ENCODE peak calls at places on chromosome 7, in four cellular contexts. G is SK-N-SH, C is PC-3, V is GM23248. Z is an unnamed sample.

GRCh38 chr7:17046666-17047065 is 164.9 kb upstream of the AGR3 start:
- DNase-seq in G (no peak), C (no peak), V (peak; percentile 34), Z (no peak)

GRCh38 chr7:40827217-40828085 is 692.6 kb downstream of the SUGCT start:
- DNase-seq in G (no peak), C (no peak), V (peak; percentile 58), Z (peak; percentile 55)

GRCh38 chr7:69837387-69838068 is 239.3 kb downstream of the AUTS2 start:
- DNase-seq in G (no peak), C (no peak), V (peak; percentile 25), Z (peak; percentile 54)

GRCh38 chr7:77734590-77735421 is 38.5 kb downstream of the RSBN1L start:
- DNase-seq in G (no peak), C (no peak), V (no peak), Z (no peak)

GRCh38 chr7:28625446-28625845 is 213.1 kb downstream of the CREB5 start:
- DNase-seq in G (no peak), C (no peak), V (no peak), Z (no peak)

GRCh38 chr7:82506702-82507101 is 63.1 kb upstream of the CACNA2D1 start:
- DNase-seq in G (no peak), C (no peak), V (peak; percentile 83), Z (no peak)

GRCh38 chr7:57385668-57386067 is 64.3 kb upstream of the ZNF716 start:
- DNase-seq in G (no peak), C (no peak), V (no peak), Z (no peak)

GRCh38 chr7:93910076-93910994 is 4.0 kb downstream of the GNGT1 start:
- DNase-seq in G (no peak), C (peak; percentile 31), V (peak; percentile 73), Z (no peak)

GRCh38 chr7:51310131-51310583 is 6.5 kb downstream of the COBL start:
- DNase-seq in G (no peak), C (no peak), V (no peak), Z (peak; percentile 30)

GRCh38 chr7:16668049-16668858 is 22.3 kb downstream of the BZW2 start:
- DNase-seq in G (peak; percentile 54), C (peak; percentile 99), V (peak; percentile 99), Z (no peak)

GRCh38 chr7:20132596-20132995 is 84.6 kb downstream of the MACC1 start:
- DNase-seq in G (no peak), C (peak; percentile 21), V (peak; percentile 15), Z (no peak)

GRCh38 chr7:151429555-151430331 is 10.2 kb downstream of the CRYGN start:
- DNase-seq in G (no peak), C (peak; percentile 9), V (peak; percentile 30), Z (no peak)

GRCh38 chr7:107268593-107268992 is 99.8 kb downstream of the HBP1 start:
- DNase-seq in G (no peak), C (no peak), V (no peak), Z (no peak)

GRCh38 chr7:43868681-43869017 is 668 bp downstream of the MRPS24 start:
- DNase-seq in G (no peak), C (no peak), V (peak; percentile 10), Z (no peak)

GRCh38 chr7:135857519-135858274 is 109.1 kb upstream of the FAM180A start:
- DNase-seq in G (no peak), C (no peak), V (no peak), Z (no peak)

GRCh38 chr7:139108256-139109187 is 998 bp downstream of the ZC3HAV1 start:
- DNase-seq in G (no peak), C (peak; percentile 23), V (peak; percentile 55), Z (peak; percentile 66)

GRCh38 chr7:51124321-51124720 is 192.3 kb downstream of the COBL start:
- DNase-seq in G (no peak), C (no peak), V (no peak), Z (no peak)

DNA sequence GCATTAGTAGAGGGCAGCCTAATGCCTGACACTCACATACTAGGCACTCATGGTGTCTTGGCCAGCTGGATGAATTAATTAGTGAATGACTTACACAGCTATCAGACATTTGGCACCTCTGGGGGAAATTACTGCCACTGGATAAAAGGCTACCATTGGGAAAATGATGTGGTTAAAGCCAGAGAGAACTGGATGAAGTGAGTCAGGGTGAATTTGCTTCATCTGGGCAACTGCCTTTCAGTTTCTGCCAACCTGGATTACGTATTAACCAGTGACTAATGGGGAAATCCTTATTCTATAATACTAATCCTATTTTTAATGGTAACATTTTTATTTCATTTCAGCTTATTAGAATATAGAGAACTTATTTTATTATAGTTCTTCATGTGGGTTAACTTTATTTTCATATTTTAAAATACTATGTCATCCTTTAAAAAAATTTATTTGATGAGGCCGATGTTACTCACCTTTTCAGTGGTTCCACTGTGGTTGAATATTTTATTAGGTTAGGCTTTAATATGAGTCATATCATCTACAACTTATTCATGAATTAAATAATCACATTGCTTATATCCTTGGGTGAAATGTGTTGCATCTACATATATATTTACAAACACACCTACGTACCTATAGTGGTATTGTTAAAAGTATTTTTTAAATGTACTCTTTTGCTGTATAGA is 85.6 kb upstream of the CAPZA2 start:
- DNase-seq in G (no peak), C (peak; percentile 91), V (peak; percentile 94), Z (no peak)
- H3K4me1 ChIP-seq in G (peaks cover 31% of the 10 kb centered on the region), C (peaks cover 85% of the 10 kb centered on the region), V (peaks cover 63% of the 10 kb centered on the region), Z (peaks cover 14% of the 10 kb centered on the region)

GRCh38 chr7:129281163-129281562 is 56.3 kb downstream of the AHCYL2 start:
- DNase-seq in G (no peak), C (no peak), V (no peak), Z (no peak)
- H2AFZ ChIP-seq in G (no peak overlapping the region), C (no peak overlapping the region), V (no peak overlapping the region), Z (no peak overlapping the region)

GRCh38 chr7:104983620-104984539 is 30.1 kb upstream of the KMT2E start:
- DNase-seq in G (peak; percentile 95), C (peak; percentile 84), V (peak; percentile 97), Z (peak; percentile 92)

GRCh38 chr7:104986623-104987259 is 27.3 kb upstream of the KMT2E start:
- DNase-seq in G (no peak), C (no peak), V (no peak), Z (no peak)

GRCh38 chr7:104984591-104985258 is 29.3 kb upstream of the KMT2E start:
- DNase-seq in G (no peak), C (no peak), V (no peak), Z (no peak)

GRCh38 chr7:104982773-104983619 is 31.0 kb upstream of the KMT2E start:
- DNase-seq in G (no peak), C (no peak), V (no peak), Z (no peak)

GRCh38 chr7:104985259-104985617 is 28.8 kb upstream of the KMT2E start:
- DNase-seq in G (no peak), C (no peak), V (no peak), Z (no peak)
- H3F3A ChIP-seq in G (peaks cover 66% of the 10 kb centered on the region), C (peaks cover 12% of the 10 kb centered on the region), V (peaks cover 69% of the 10 kb centered on the region), Z (peaks cover 80% of the 10 kb centered on the region)

GRCh38 chr7:128863433-128863989 is 855 bp downstream of the ATP6V1F start:
- DNase-seq in G (peak; percentile 91), C (peak; percentile 69), V (peak; percentile 91), Z (peak; percentile 83)

GRCh38 chr7:128860158-128861073 is 2.2 kb upstream of the ATP6V1F start:
- DNase-seq in G (no peak), C (no peak), V (peak; percentile 73), Z (peak; percentile 27)

GRCh38 chr7:128859232-128860157 is 3.2 kb upstream of the ATP6V1F start:
- DNase-seq in G (no peak), C (no peak), V (peak; percentile 22), Z (no peak)

GRCh38 chr7:128862571-128863432 is at the start of gene ATP6V1F:
- DNase-seq in G (peak; percentile 100), C (peak; percentile 97), V (peak; percentile 98), Z (peak; percentile 97)

GRCh38 chr7:128861957-128862570 is 592 bp upstream of the ATP6V1F start:
- DNase-seq in G (no peak), C (no peak), V (no peak), Z (no peak)
- H3K4me1 ChIP-seq in G (no peaks in the 10 kb centered on the region), C (peaks cover 5% of the 10 kb centered on the region), V (peaks cover 8% of the 10 kb centered on the region), Z (peaks cover 5% of the 10 kb centered on the region)

GRCh38 chr7:116451958-116452729 is 47.4 kb upstream of the CAV2 start:
- DNase-seq in G (no peak), C (no peak), V (no peak), Z (no peak)

GRCh38 chr7:116454377-116454776 is 45.2 kb upstream of the CAV2 start:
- DNase-seq in G (no peak), C (no peak), V (no peak), Z (no peak)

GRCh38 chr7:116455009-116455408 is 44.5 kb upstream of the CAV2 start:
- DNase-seq in G (no peak), C (peak; percentile 84), V (peak; percentile 90), Z (no peak)

GRCh38 chr7:116449950-116450349 is 49.6 kb upstream of the CAV2 start:
- DNase-seq in G (no peak), C (no peak), V (no peak), Z (no peak)

DNA sequence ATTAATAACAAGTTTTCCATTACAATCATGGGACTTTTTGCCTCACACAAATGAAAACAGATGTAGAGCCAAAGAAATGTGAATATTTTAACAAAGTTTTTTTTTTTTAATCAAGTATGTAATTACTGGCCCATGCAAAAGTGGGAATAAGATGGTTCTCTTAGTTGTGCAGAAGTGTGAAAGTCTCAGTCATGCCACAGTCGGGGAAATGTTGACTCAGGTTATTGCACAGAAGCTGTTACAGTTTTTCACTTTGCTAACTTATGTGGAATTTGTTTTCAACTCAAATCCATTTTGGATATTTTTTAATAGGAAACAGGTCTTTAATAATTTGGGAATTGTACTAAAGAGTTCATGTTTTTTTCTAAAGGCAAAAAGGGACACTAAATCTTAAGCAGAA is 44.0 kb upstream of the CAV2 start:
- DNase-seq in G (no peak), C (no peak), V (peak; percentile 72), Z (no peak)
- H2AFZ ChIP-seq in G (peak overlapping the region; percentile 67), C (no peak overlapping the region), V (peak overlapping the region; percentile 4), Z (no peak overlapping the region)

DNA sequence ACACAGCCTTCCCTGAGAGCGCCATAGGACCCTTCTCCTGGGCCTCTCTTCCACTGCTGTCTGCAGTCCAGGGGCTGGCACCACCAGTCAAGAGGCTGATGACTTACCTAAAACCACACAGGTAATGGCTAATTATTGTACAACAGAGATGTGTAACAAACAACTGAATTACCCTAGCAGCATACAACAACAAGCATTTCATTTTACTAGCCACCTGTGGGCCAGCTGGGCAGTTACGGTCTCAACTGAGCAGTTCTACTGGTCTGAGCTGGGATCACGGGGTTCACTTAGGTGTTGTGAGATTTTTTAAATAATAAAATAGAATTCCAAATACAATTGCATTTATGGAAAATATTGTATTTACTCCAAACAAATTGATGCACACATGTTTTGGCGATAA is 431.9 kb downstream of the TNS3 start:
- DNase-seq in G (no peak), C (no peak), V (no peak), Z (no peak)
- H3F3A ChIP-seq in G (no peaks in the 10 kb centered on the region), C (no peaks in the 10 kb centered on the region), V (peaks cover 42% of the 10 kb centered on the region), Z (no peaks in the 10 kb centered on the region)

DNA sequence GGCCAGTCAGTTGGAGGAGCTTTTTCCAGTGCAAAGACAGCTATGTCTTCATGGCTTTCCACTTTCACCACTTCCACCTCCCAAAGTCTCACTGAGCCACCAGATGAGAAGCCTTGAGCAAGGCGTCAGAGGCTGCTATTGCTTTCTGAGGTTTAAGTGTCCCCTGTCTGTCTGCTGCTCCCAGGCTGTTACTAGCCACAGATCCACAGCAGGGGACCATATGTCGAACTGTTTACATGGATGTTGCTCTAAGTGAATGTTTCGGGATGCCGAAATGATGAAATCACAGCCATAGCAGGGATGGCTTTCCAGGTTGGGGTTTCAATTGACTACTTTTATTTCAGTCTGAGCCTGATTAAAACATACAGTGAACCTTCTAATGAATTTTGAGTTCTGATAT is 88.5 kb downstream of the AVL9 start:
- DNase-seq in G (no peak), C (no peak), V (peak; percentile 20), Z (no peak)
- H3K4me1 ChIP-seq in G (peaks cover 29% of the 10 kb centered on the region), C (peaks cover 29% of the 10 kb centered on the region), V (peaks cover 39% of the 10 kb centered on the region), Z (no peaks in the 10 kb centered on the region)

GRCh38 chr7:121151663-121152344 is 163.3 kb downstream of the CPED1 start:
- DNase-seq in G (no peak), C (no peak), V (no peak), Z (no peak)
- H2AFZ ChIP-seq in G (no peak overlapping the region), C (no peak overlapping the region), V (no peak overlapping the region), Z (no peak overlapping the region)